ENCODE peak calls at places on chromosomes 4 and X, in five cellular contexts. One of them, this sample, is unnamed.

GRCh38 chr4:26152051-26152450 is 168.8 kb upstream of the RBPJ start:
- DNase-seq in body of pancreas: no peak
- DNase-seq in ascending aorta: no peak
- DNase-seq in HepG2: no peak
- DNase-seq in fibroblast of lung: no peak
- DNase-seq in this sample: no peak

GRCh38 chrX:13254076-13254785 is 65.6 kb downstream of the ATXN3L start:
- DNase-seq in HepG2: peak; percentile 8
- DNase-seq in ascending aorta: no peak
- DNase-seq in body of pancreas: peak; percentile 63
- DNase-seq in fibroblast of lung: peak; percentile 36
- DNase-seq in this sample: no peak

GRCh38 chrX:1387141-1387776 is 4.7 kb downstream of the SLC25A6 start:
- DNase-seq in body of pancreas: no peak
- DNase-seq in fibroblast of lung: no peak
- DNase-seq in HepG2: no peak
- DNase-seq in ascending aorta: no peak
- DNase-seq in this sample: no peak

GRCh38 chr4:57280481-57280880 is 170.3 kb upstream of the IGFBP7 start:
- DNase-seq in ascending aorta: no peak
- DNase-seq in HepG2: no peak
- DNase-seq in body of pancreas: no peak
- DNase-seq in fibroblast of lung: no peak
- DNase-seq in this sample: no peak

GRCh38 chrX:136272325-136272724 is 21.1 kb upstream of the MAP7D3 start:
- DNase-seq in body of pancreas: no peak
- DNase-seq in ascending aorta: no peak
- DNase-seq in HepG2: no peak
- DNase-seq in fibroblast of lung: no peak
- DNase-seq in this sample: no peak

GRCh38 chrX:300334-300733 is 18.3 kb downstream of the GTPBP6 start:
- DNase-seq in ascending aorta: no peak
- DNase-seq in fibroblast of lung: no peak
- DNase-seq in body of pancreas: no peak
- DNase-seq in HepG2: no peak
- DNase-seq in this sample: no peak

GRCh38 chr4:159594576-159594975 is 491.7 kb downstream of the RAPGEF2 start:
- DNase-seq in HepG2: no peak
- DNase-seq in fibroblast of lung: no peak
- DNase-seq in body of pancreas: no peak
- DNase-seq in ascending aorta: no peak
- DNase-seq in this sample: no peak

GRCh38 chr4:105520819-105521790 is 31.3 kb upstream of the ARHGEF38 start:
- DNase-seq in fibroblast of lung: peak; percentile 67
- DNase-seq in ascending aorta: no peak
- DNase-seq in body of pancreas: peak; percentile 69
- DNase-seq in HepG2: peak; percentile 35
- DNase-seq in this sample: no peak

GRCh38 chr4:3291411-3291968 is 1.3 kb upstream of the RGS12 start:
- DNase-seq in fibroblast of lung: no peak
- DNase-seq in body of pancreas: peak; percentile 61
- DNase-seq in HepG2: peak; percentile 18
- DNase-seq in ascending aorta: no peak
- DNase-seq in this sample: no peak

GRCh38 chrX:119189586-119189985 is 46.5 kb upstream of the PGRMC1 start:
- DNase-seq in body of pancreas: peak; percentile 19
- DNase-seq in HepG2: no peak
- DNase-seq in ascending aorta: no peak
- DNase-seq in fibroblast of lung: peak; percentile 18
- DNase-seq in this sample: no peak

GRCh38 chrX:9842541-9842940 is 56.3 kb downstream of the SHROOM2 start:
- DNase-seq in ascending aorta: no peak
- DNase-seq in body of pancreas: no peak
- DNase-seq in fibroblast of lung: no peak
- DNase-seq in HepG2: no peak
- DNase-seq in this sample: no peak

GRCh38 chr4:953574-953915 is 19.8 kb downstream of the DGKQ start:
- DNase-seq in ascending aorta: no peak
- DNase-seq in fibroblast of lung: no peak
- DNase-seq in HepG2: no peak
- DNase-seq in body of pancreas: no peak
- DNase-seq in this sample: no peak

GRCh38 chrX:120302434-120302833 is 8.8 kb downstream of the TMEM255A start:
- DNase-seq in HepG2: no peak
- DNase-seq in ascending aorta: peak; percentile 19
- DNase-seq in fibroblast of lung: no peak
- DNase-seq in body of pancreas: peak; percentile 15
- DNase-seq in this sample: no peak

GRCh38 chr4:15805583-15806517 is 27.7 kb downstream of the CD38 start:
- DNase-seq in body of pancreas: peak; percentile 38
- DNase-seq in HepG2: peak; percentile 53
- DNase-seq in ascending aorta: no peak
- DNase-seq in fibroblast of lung: peak; percentile 70
- DNase-seq in this sample: no peak

GRCh38 chr4:141056473-141056872 is 76.8 kb downstream of the RNF150 start:
- DNase-seq in HepG2: no peak
- DNase-seq in ascending aorta: no peak
- DNase-seq in body of pancreas: no peak
- DNase-seq in fibroblast of lung: no peak
- DNase-seq in this sample: no peak

GRCh38 chr4:78171482-78171881 is 114.4 kb downstream of the FRAS1 start:
- DNase-seq in HepG2: no peak
- DNase-seq in body of pancreas: no peak
- DNase-seq in ascending aorta: no peak
- DNase-seq in fibroblast of lung: no peak
- DNase-seq in this sample: no peak

GRCh38 chrX:94830717-94831116 is 1156.7 kb downstream of the FAM133A start:
- DNase-seq in ascending aorta: no peak
- DNase-seq in HepG2: no peak
- DNase-seq in body of pancreas: no peak
- DNase-seq in fibroblast of lung: no peak
- DNase-seq in this sample: no peak

GRCh38 chrX:26909728-26910127 is 553.4 kb downstream of the PPP4R3C start:
- DNase-seq in fibroblast of lung: no peak
- DNase-seq in body of pancreas: no peak
- DNase-seq in ascending aorta: no peak
- DNase-seq in HepG2: no peak
- DNase-seq in this sample: no peak

DNA sequence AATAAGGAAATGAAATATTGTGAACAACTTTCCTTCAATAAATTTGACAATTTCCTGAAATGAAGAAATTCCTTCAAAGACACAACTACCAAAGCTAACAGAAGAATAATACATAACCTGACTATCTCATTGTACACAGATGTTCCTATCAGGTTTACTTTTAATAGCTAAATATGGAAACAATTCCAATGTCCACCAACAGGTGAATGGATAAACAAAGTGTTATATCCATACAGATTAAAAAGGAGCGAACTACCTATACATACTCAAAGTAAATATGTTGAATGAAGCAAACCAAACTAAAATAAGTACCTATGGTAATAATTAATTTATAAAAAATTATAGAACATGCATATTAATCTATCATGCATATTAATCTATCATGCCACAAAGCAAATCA is 554.9 kb downstream of the PPP4R3C start:
- DNase-seq in body of pancreas: no peak
- DNase-seq in HepG2: no peak
- DNase-seq in ascending aorta: no peak
- DNase-seq in fibroblast of lung: no peak
- DNase-seq in this sample: no peak
- H3K27ac ChIP-seq in body of pancreas: no peak overlapping the region
- H3K27ac ChIP-seq in HepG2: no peak overlapping the region
- H3K27ac ChIP-seq in ascending aorta: no peak overlapping the region
- H3K27ac ChIP-seq in fibroblast of lung: no peak overlapping the region
- H3K27ac ChIP-seq in this sample: no peak overlapping the region

GRCh38 chr4:164139291-164139690 is 614.6 kb upstream of the SMIM31 start:
- DNase-seq in body of pancreas: no peak
- DNase-seq in HepG2: no peak
- DNase-seq in fibroblast of lung: no peak
- DNase-seq in ascending aorta: no peak
- DNase-seq in this sample: no peak

GRCh38 chr4:164134388-164134787 is 619.5 kb upstream of the SMIM31 start:
- DNase-seq in body of pancreas: no peak
- DNase-seq in ascending aorta: no peak
- DNase-seq in fibroblast of lung: no peak
- DNase-seq in HepG2: no peak
- DNase-seq in this sample: no peak

GRCh38 chr4:164138521-164138920 is 615.4 kb upstream of the SMIM31 start:
- DNase-seq in fibroblast of lung: no peak
- DNase-seq in HepG2: no peak
- DNase-seq in body of pancreas: no peak
- DNase-seq in ascending aorta: no peak
- DNase-seq in this sample: no peak

DNA sequence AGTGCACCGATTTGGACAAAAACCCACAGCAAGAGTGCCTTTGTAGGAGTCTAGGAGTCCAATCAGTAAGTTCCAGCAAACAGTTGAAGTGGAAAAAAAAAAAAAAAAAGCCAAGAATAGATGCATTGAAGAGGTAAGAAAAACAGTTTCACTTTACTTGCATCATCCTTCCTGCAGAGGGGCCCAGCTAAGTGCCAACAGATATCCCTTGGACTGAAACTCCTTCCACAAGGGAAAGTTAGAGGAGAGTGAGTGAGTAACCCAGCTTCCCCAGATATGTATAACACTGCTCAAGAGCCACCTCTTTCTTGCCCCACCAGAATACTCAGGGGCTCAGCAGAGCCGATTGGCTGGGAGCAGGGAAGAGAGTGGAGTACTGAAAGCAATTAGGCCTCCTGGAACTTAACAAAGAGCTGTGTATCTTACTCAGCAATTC is 617.7 kb upstream of the SMIM31 start:
- DNase-seq in HepG2: no peak
- DNase-seq in fibroblast of lung: peak; percentile 74
- DNase-seq in ascending aorta: no peak
- DNase-seq in body of pancreas: no peak
- DNase-seq in this sample: no peak
- H3K27ac ChIP-seq in HepG2: no peak overlapping the region
- H3K27ac ChIP-seq in fibroblast of lung: no peak overlapping the region
- H3K27ac ChIP-seq in ascending aorta: no peak overlapping the region
- H3K27ac ChIP-seq in body of pancreas: no peak overlapping the region
- H3K27ac ChIP-seq in this sample: no peak overlapping the region

GRCh38 chr4:10082459-10083272 is 33.9 kb downstream of the WDR1 start:
- DNase-seq in body of pancreas: peak; percentile 3
- DNase-seq in ascending aorta: no peak
- DNase-seq in HepG2: no peak
- DNase-seq in fibroblast of lung: no peak
- DNase-seq in this sample: no peak
- H3K27ac ChIP-seq in body of pancreas: no peak overlapping the region
- H3K27ac ChIP-seq in ascending aorta: no peak overlapping the region
- H3K27ac ChIP-seq in HepG2: no peak overlapping the region
- H3K27ac ChIP-seq in fibroblast of lung: no peak overlapping the region
- H3K27ac ChIP-seq in this sample: no peak overlapping the region

GRCh38 chr4:90540536-90540935 is 413.3 kb downstream of the CCSER1 start:
- DNase-seq in fibroblast of lung: no peak
- DNase-seq in body of pancreas: no peak
- DNase-seq in ascending aorta: no peak
- DNase-seq in HepG2: no peak
- DNase-seq in this sample: no peak

GRCh38 chr4:90542216-90542615 is 415.0 kb downstream of the CCSER1 start:
- DNase-seq in body of pancreas: no peak
- DNase-seq in ascending aorta: no peak
- DNase-seq in HepG2: no peak
- DNase-seq in fibroblast of lung: no peak
- DNase-seq in this sample: no peak

GRCh38 chr4:90536408-90536807 is 409.2 kb downstream of the CCSER1 start:
- DNase-seq in body of pancreas: no peak
- DNase-seq in fibroblast of lung: no peak
- DNase-seq in ascending aorta: no peak
- DNase-seq in HepG2: no peak
- DNase-seq in this sample: no peak

DNA sequence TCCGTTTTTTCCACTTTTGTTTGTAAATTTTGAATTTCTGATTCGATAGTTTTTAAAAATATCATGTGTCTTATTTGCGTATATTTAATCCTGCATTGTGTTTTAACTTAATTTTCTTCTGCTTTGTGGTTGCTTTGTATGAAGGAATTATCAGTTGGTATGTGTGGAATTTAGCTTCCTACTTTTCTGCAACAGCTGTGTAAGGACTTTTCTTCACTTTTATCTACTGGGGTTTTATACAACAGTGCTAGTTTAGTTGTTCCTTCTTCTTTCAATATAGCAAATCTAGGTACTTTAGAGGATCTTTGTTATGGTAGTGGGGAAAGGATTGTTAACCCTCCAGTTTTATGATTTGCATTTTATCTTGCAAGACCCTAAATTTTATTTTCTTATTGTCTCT is 410.3 kb downstream of the CCSER1 start:
- DNase-seq in HepG2: no peak
- DNase-seq in fibroblast of lung: no peak
- DNase-seq in ascending aorta: no peak
- DNase-seq in body of pancreas: no peak
- DNase-seq in this sample: no peak
- H3K27ac ChIP-seq in HepG2: no peak overlapping the region
- H3K27ac ChIP-seq in fibroblast of lung: no peak overlapping the region
- H3K27ac ChIP-seq in ascending aorta: no peak overlapping the region
- H3K27ac ChIP-seq in body of pancreas: no peak overlapping the region
- H3K27ac ChIP-seq in this sample: no peak overlapping the region

DNA sequence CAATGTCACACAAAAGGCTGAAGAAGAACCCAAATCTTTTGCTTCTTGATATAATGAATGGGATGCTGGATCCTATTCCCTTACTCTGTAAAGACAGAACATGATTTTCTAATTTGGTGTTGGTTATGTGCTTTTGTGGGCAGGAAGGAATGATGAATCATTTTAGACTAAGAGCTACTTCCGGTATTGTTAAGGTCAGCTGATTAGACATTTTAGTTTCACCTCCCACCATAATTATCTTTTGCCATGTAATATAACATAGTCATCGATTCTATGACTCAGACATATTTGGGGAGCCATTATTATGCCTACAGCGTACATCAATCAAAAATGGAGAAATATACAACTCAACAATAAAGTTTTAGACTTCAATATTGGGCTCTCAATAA is 265.3 kb downstream of the ZNF674 start:
- DNase-seq in fibroblast of lung: peak; percentile 38
- DNase-seq in body of pancreas: no peak
- DNase-seq in HepG2: no peak
- DNase-seq in ascending aorta: no peak
- DNase-seq in this sample: no peak
- H3K27ac ChIP-seq in fibroblast of lung: no peak overlapping the region
- H3K27ac ChIP-seq in body of pancreas: no peak overlapping the region
- H3K27ac ChIP-seq in HepG2: no peak overlapping the region
- H3K27ac ChIP-seq in ascending aorta: no peak overlapping the region
- H3K27ac ChIP-seq in this sample: no peak overlapping the region